ENCODE peak calls at places on chromosomes 16 and 17, in four cellular contexts. O, F, P and Y are unnamed samples.

GRCh38 chr17:20999044-20999573 is 43.7 kb downstream of the USP22 start:
- DNase-seq in P (no peak), F (no peak), O (peak; percentile 61), Y (no peak)

GRCh38 chr17:66637491-66637890 is 197.4 kb upstream of the CACNG5 start:
- DNase-seq in F (no peak), O (no peak), P (no peak), Y (no peak)

GRCh38 chr16:6684076-6684673 is 648.5 kb upstream of the RBFOX1 start:
- DNase-seq in P (no peak), F (no peak), O (no peak), Y (peak; percentile 27)

GRCh38 chr17:63941162-63941561 is 9.0 kb upstream of the CD79B start:
- DNase-seq in P (no peak), O (no peak), F (no peak), Y (no peak)

GRCh38 chr17:56754523-56755208 is 79.1 kb downstream of the C17orf67 start:
- DNase-seq in F (no peak), O (peak; percentile 61), P (no peak), Y (peak; percentile 47)

GRCh38 chr16:54806378-54806777 is 124.3 kb upstream of the IRX5 start:
- DNase-seq in O (no peak), P (no peak), F (no peak), Y (no peak)

GRCh38 chr17:60231234-60231633 is 81.5 kb downstream of the CA4 start:
- DNase-seq in O (no peak), F (no peak), P (peak; percentile 3), Y (no peak)

GRCh38 chr17:50318551-50319310 is 27.2 kb upstream of the XYLT2 start:
- DNase-seq in F (no peak), O (no peak), P (no peak), Y (no peak)

GRCh38 chr17:7929158-7930029 is at the start of gene KCNAB3:
- DNase-seq in P (peak; percentile 88), F (no peak), O (peak; percentile 84), Y (no peak)

GRCh38 chr16:57564571-57565270 is 22.3 kb downstream of the ADGRG5 start:
- DNase-seq in P (no peak), F (no peak), O (no peak), Y (no peak)